ENCODE peak calls at places on chromosomes 3 and 15, in five cellular contexts. One of them, this sample, is unnamed.

GRCh38 chr3:183911763-183912506 is 27.3 kb upstream of the PARL start:
- DNase-seq in HepG2: peak
- DNase-seq in HCT116: no peak
- DNase-seq in H1: no peak
- DNase-seq in K562: no peak
- DNase-seq in this sample: peak

GRCh38 chr3:55899887-55900286 is 412.8 kb upstream of the WNT5A start:
- DNase-seq in HepG2: peak
- DNase-seq in HCT116: no peak
- DNase-seq in H1: no peak
- DNase-seq in K562: peak
- DNase-seq in this sample: peak

GRCh38 chr3:43723121-43723734 is 32.5 kb downstream of the ABHD5 start:
- DNase-seq in HepG2: no peak
- DNase-seq in HCT116: no peak
- DNase-seq in H1: no peak
- DNase-seq in K562: no peak
- DNase-seq in this sample: no peak

GRCh38 chr15:90413411-90414379 is 25.7 kb downstream of the IQGAP1 start:
- DNase-seq in HepG2: no peak
- DNase-seq in HCT116: no peak
- DNase-seq in H1: no peak
- DNase-seq in K562: no peak
- DNase-seq in this sample: no peak

GRCh38 chr15:77907824-77908751 is 169.4 kb downstream of the TBC1D2B start:
- DNase-seq in HepG2: peak
- DNase-seq in HCT116: peak
- DNase-seq in H1: no peak
- DNase-seq in K562: peak
- DNase-seq in this sample: peak

GRCh38 chr3:121488628-121489027 is 57.2 kb downstream of the POLQ start:
- DNase-seq in HepG2: no peak
- DNase-seq in HCT116: no peak
- DNase-seq in H1: no peak
- DNase-seq in K562: no peak
- DNase-seq in this sample: peak

GRCh38 chr15:61157933-61158332 is 71.2 kb downstream of the RORA start:
- DNase-seq in HepG2: no peak
- DNase-seq in HCT116: no peak
- DNase-seq in H1: no peak
- DNase-seq in K562: no peak
- DNase-seq in this sample: no peak

GRCh38 chr15:85558747-85559327 is 178.4 kb downstream of the AKAP13 start:
- DNase-seq in HepG2: no peak
- DNase-seq in HCT116: no peak
- DNase-seq in H1: no peak
- DNase-seq in K562: no peak
- DNase-seq in this sample: no peak

GRCh38 chr3:149453140-149453805 is 21.2 kb upstream of the TM4SF4 start:
- DNase-seq in HepG2: no peak
- DNase-seq in HCT116: no peak
- DNase-seq in H1: no peak
- DNase-seq in K562: no peak
- DNase-seq in this sample: no peak

GRCh38 chr3:192879346-192880031 is 38.2 kb downstream of the MB21D2 start:
- DNase-seq in HepG2: peak
- DNase-seq in HCT116: peak
- DNase-seq in H1: peak
- DNase-seq in K562: no peak
- DNase-seq in this sample: peak

GRCh38 chr3:133928136-133928893 is 32.6 kb upstream of the RAB6B start:
- DNase-seq in HepG2: no peak
- DNase-seq in HCT116: no peak
- DNase-seq in H1: no peak
- DNase-seq in K562: no peak
- DNase-seq in this sample: no peak

GRCh38 chr15:70259640-70260066 is 161.9 kb upstream of the TLE3 start:
- DNase-seq in HepG2: peak
- DNase-seq in HCT116: no peak
- DNase-seq in H1: no peak
- DNase-seq in K562: peak
- DNase-seq in this sample: no peak

GRCh38 chr15:90596943-90597342 is 67.2 kb downstream of the CRTC3 start:
- DNase-seq in HepG2: no peak
- DNase-seq in HCT116: no peak
- DNase-seq in H1: no peak
- DNase-seq in K562: no peak
- DNase-seq in this sample: no peak

GRCh38 chr15:39227001-39227400 is 353.9 kb upstream of the THBS1 start:
- DNase-seq in HepG2: no peak
- DNase-seq in HCT116: no peak
- DNase-seq in H1: no peak
- DNase-seq in K562: no peak
- DNase-seq in this sample: no peak

GRCh38 chr3:27134165-27134796 is 234.9 kb downstream of the NEK10 start:
- DNase-seq in HepG2: peak
- DNase-seq in HCT116: peak
- DNase-seq in H1: no peak
- DNase-seq in K562: peak
- DNase-seq in this sample: peak

GRCh38 chr15:67035886-67036285 is 29.5 kb upstream of the SMAD3 start:
- DNase-seq in HepG2: no peak
- DNase-seq in HCT116: no peak
- DNase-seq in H1: no peak
- DNase-seq in K562: no peak
- DNase-seq in this sample: no peak

GRCh38 chr3:105480771-105481170 is 114.1 kb downstream of the ALCAM start:
- DNase-seq in HepG2: no peak
- DNase-seq in HCT116: no peak
- DNase-seq in H1: no peak
- DNase-seq in K562: no peak
- DNase-seq in this sample: no peak

GRCh38 chr15:40474581-40474980 is 3.8 kb downstream of the CHST14 start:
- DNase-seq in HepG2: no peak
- DNase-seq in HCT116: no peak
- DNase-seq in H1: no peak
- DNase-seq in K562: no peak
- DNase-seq in this sample: no peak

GRCh38 chr15:40472171-40472727 is 1.5 kb downstream of the CHST14 start:
- DNase-seq in HepG2: no peak
- DNase-seq in HCT116: no peak
- DNase-seq in H1: no peak
- DNase-seq in K562: no peak
- DNase-seq in this sample: no peak

GRCh38 chr15:40479024-40479423 is 8.2 kb downstream of the CHST14 start:
- DNase-seq in HepG2: no peak
- DNase-seq in HCT116: no peak
- DNase-seq in H1: no peak
- DNase-seq in K562: no peak
- DNase-seq in this sample: no peak

GRCh38 chr15:40481671-40482070 is 10.9 kb downstream of the CHST14 start:
- DNase-seq in HepG2: no peak
- DNase-seq in HCT116: no peak
- DNase-seq in H1: no peak
- DNase-seq in K562: no peak
- DNase-seq in this sample: no peak

GRCh38 chr15:40477703-40478269 is 7.0 kb downstream of the CHST14 start:
- DNase-seq in HepG2: no peak
- DNase-seq in HCT116: no peak
- DNase-seq in H1: no peak
- DNase-seq in K562: no peak
- DNase-seq in this sample: peak
- TF ChIP-seq JUND in HepG2: no peak
- TF ChIP-seq JUND in HCT116: no peak
- TF ChIP-seq JUND in H1: no peak
- TF ChIP-seq JUND in K562: no peak
- TF ChIP-seq JUND in this sample: no peak

DNA sequence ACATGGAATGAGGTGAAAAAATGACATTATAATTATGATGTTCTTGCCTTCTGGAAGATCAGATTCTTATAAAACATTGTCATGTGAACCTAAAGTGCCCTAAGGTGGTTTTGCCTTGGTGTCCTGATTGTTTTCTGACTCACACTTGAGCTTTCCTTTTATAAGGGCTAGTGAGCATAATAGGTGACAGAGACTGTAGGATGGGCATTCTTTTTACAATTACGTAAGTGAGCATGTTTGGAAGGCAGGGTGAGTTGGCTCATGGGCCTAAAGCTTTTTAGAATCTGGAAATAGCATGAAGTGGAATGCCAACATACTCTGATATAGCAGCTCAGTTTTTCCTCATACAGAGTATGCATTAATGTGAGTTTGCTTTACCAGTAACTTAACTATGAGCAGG is 41.2 kb downstream of the CRYBG3 start:
- DNase-seq in HepG2: no peak
- DNase-seq in HCT116: no peak
- DNase-seq in H1: no peak
- DNase-seq in K562: no peak
- DNase-seq in this sample: no peak
- TF ChIP-seq JUND in HepG2: no peak
- TF ChIP-seq JUND in HCT116: no peak
- TF ChIP-seq JUND in H1: no peak
- TF ChIP-seq JUND in K562: no peak
- TF ChIP-seq JUND in this sample: no peak

DNA sequence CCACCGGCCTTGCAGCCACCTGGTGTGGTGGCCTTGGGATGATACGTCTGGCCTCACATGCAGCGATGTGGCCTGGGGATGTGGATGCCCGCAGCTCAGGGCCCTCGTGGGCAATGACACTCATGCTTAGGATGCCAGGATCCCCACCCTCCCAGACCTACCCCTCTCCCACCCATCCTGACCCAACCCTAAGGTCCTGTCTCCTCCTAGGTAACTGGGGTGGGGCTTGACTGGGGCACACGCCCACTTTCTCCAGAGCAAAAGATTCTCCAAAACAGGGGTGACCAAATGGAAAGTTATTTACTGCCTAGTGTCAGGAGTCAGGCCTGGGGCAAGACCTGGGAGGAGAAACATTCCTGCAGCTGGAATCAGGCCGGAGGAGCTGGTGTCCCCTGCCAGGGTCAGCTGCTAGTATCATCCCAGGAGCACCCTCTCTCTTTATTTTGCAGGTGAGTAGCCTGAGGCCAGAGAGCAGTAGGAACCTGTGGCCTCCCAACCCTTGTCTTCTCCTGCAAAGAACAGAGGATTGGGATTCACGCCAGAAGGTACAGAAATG is 33.0 kb downstream of the DNAJB8 start:
- DNase-seq in HepG2: no peak
- DNase-seq in HCT116: no peak
- DNase-seq in H1: no peak
- DNase-seq in K562: no peak
- DNase-seq in this sample: no peak
- TF ChIP-seq JUND in HepG2: no peak
- TF ChIP-seq JUND in HCT116: no peak
- TF ChIP-seq JUND in H1: no peak
- TF ChIP-seq JUND in K562: no peak
- TF ChIP-seq JUND in this sample: no peak

GRCh38 chr3:111336511-111336910 is 205.5 kb upstream of the CD96 start:
- DNase-seq in HepG2: no peak
- DNase-seq in HCT116: no peak
- DNase-seq in H1: no peak
- DNase-seq in K562: no peak
- DNase-seq in this sample: no peak

GRCh38 chr3:111339017-111339416 is 203.0 kb upstream of the CD96 start:
- DNase-seq in HepG2: no peak
- DNase-seq in HCT116: no peak
- DNase-seq in H1: no peak
- DNase-seq in K562: no peak
- DNase-seq in this sample: no peak

GRCh38 chr3:111335512-111335911 is 206.5 kb upstream of the CD96 start:
- DNase-seq in HepG2: no peak
- DNase-seq in HCT116: no peak
- DNase-seq in H1: no peak
- DNase-seq in K562: no peak
- DNase-seq in this sample: no peak

GRCh38 chr3:111333642-111334041 is 208.4 kb upstream of the CD96 start:
- DNase-seq in HepG2: no peak
- DNase-seq in HCT116: no peak
- DNase-seq in H1: no peak
- DNase-seq in K562: no peak
- DNase-seq in this sample: no peak

GRCh38 chr3:111338059-111338698 is 203.8 kb upstream of the CD96 start:
- DNase-seq in HepG2: peak
- DNase-seq in HCT116: peak
- DNase-seq in H1: peak
- DNase-seq in K562: no peak
- DNase-seq in this sample: peak
- TF ChIP-seq JUND in HepG2: no peak
- TF ChIP-seq JUND in HCT116: no peak
- TF ChIP-seq JUND in H1: no peak
- TF ChIP-seq JUND in K562: no peak
- TF ChIP-seq JUND in this sample: no peak

DNA sequence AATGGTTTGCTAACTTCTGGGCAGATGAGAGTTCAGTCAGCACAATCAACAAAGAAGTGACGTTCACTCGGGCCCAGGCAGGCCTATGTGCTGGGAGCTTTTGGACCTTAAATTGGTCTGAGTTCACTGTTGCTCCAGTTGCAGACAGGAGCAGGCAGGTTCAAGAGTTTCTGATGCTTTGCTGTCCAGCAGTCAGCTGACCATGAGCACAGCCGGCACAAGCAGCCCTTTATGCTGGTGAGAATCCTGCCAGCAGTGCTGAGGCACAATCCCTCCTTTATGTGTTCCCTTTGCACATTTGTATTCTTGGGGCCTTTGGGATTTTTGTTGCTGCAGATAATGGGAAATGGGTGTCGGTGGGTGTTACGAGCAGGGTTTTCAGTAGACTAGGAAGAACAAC is 81.2 kb upstream of the GOLGA8J start:
- DNase-seq in HepG2: no peak
- DNase-seq in HCT116: no peak
- DNase-seq in H1: no peak
- DNase-seq in K562: no peak
- DNase-seq in this sample: peak
- TF ChIP-seq JUND in HepG2: no peak
- TF ChIP-seq JUND in HCT116: no peak
- TF ChIP-seq JUND in H1: no peak
- TF ChIP-seq JUND in K562: no peak
- TF ChIP-seq JUND in this sample: no peak

DNA sequence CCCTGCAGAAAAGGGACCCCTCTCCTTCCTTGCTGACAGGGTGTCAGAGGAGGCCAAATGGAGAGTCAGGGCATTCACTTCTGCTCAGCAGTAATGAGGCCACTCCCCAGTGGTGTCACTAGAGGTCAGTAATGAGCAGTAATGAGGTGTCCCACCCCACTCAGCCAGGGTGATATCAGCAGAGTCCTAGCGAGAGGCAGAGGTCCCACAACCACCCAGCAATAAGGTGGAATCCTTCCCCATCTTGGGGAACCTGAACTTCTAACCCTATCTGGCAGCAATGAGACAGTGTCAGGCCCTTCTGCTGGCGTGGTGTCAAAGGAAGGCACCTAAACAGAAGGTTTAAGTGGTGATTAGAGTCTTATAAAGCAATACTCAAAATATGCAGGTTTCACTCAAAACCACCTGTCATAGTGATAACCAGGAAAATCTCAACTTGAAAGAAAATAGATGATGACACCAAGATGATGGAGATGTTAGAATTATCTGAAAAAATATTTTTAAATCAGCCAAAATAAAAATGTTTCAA is 12.9 kb downstream of the OCA2 start:
- DNase-seq in HepG2: peak
- DNase-seq in HCT116: peak
- DNase-seq in H1: no peak
- DNase-seq in K562: peak
- DNase-seq in this sample: peak
- TF ChIP-seq JUND in HepG2: no peak
- TF ChIP-seq JUND in HCT116: no peak
- TF ChIP-seq JUND in H1: no peak
- TF ChIP-seq JUND in K562: no peak
- TF ChIP-seq JUND in this sample: no peak